ENCODE peak calls at places on chromosomes 3 and 15, in eight cellular contexts. U, E, I, Z, A, B, Y and J are unnamed samples.

GRCh38 chr15:81407151-81407550 is 33.1 kb upstream of the TMC3 start:
- DNase-seq in U (no peak), E (no peak), I (no peak), Z (no peak), A (no peak), B (no peak), Y (no peak), J (no peak)

GRCh38 chr3:186432189-186432588 is 70.2 kb upstream of the DGKG start:
- DNase-seq in U (no peak), E (no peak), I (peak; percentile 86), Z (no peak), A (no peak), B (no peak), Y (no peak), J (no peak)

GRCh38 chr3:148044141-148044540 is 635.0 kb downstream of the ZIC1 start:
- DNase-seq in U (no peak), E (no peak), I (no peak), Z (no peak), A (no peak), B (no peak), Y (no peak), J (no peak)

GRCh38 chr15:73767794-73768501 is 14.8 kb upstream of the INSYN1 start:
- DNase-seq in U (no peak), E (no peak), I (no peak), Z (no peak), A (no peak), B (no peak), Y (no peak), J (no peak)

GRCh38 chr3:192915306-192915705 is 2.4 kb downstream of the MB21D2 start:
- DNase-seq in U (no peak), E (peak; percentile 77), I (peak; percentile 61), Z (peak; percentile 3), A (no peak), B (no peak), Y (no peak), J (no peak)

GRCh38 chr3:31064021-31064420 is 169.6 kb upstream of the GADL1 start:
- DNase-seq in U (no peak), E (no peak), I (peak; percentile 53), Z (no peak), A (no peak), B (no peak), Y (no peak), J (no peak)

GRCh38 chr3:179898024-179898423 is 138.7 kb downstream of the PEX5L start:
- DNase-seq in U (no peak), E (peak; percentile 83), I (peak; percentile 42), Z (peak; percentile 62), A (no peak), B (no peak), Y (no peak), J (no peak)

GRCh38 chr3:171760475-171760874 is 49.8 kb downstream of the PLD1 start:
- DNase-seq in U (no peak), E (no peak), I (no peak), Z (no peak), A (no peak), B (no peak), Y (no peak), J (no peak)

GRCh38 chr3:177420643-177421042 is 223.4 kb upstream of the TBL1XR1 start:
- DNase-seq in U (no peak), E (no peak), I (peak; percentile 44), Z (no peak), A (no peak), B (no peak), Y (no peak), J (no peak)

GRCh38 chr3:88131695-88132094 is 18.1 kb upstream of the C3orf38 start:
- DNase-seq in U (no peak), E (no peak), I (no peak), Z (no peak), A (no peak), B (no peak), Y (no peak), J (no peak)

GRCh38 chr15:90249123-90249863 is at the start of gene TTLL13:
- DNase-seq in U (peak; percentile 98), E (peak; percentile 87), I (peak; percentile 90), Z (peak; percentile 65), A (peak; percentile 90), B (peak; percentile 94), Y (peak; percentile 55), J (peak; percentile 95)

GRCh38 chr3:59908280-59908679 is 858.5 kb upstream of the CFAP20DC start:
- DNase-seq in U (no peak), E (no peak), I (no peak), Z (no peak), A (no peak), B (no peak), Y (no peak), J (no peak)

GRCh38 chr15:71683401-71684274 is 126.7 kb upstream of the NR2E3 start:
- DNase-seq in U (no peak), E (no peak), I (peak; percentile 45), Z (no peak), A (no peak), B (no peak), Y (no peak), J (no peak)

GRCh38 chr3:150911780-150912179 is 6.5 kb upstream of the MINDY4B start:
- DNase-seq in U (no peak), E (no peak), I (no peak), Z (no peak), A (no peak), B (no peak), Y (no peak), J (no peak)

GRCh38 chr3:160720123-160720746 is 35.8 kb upstream of the PPM1L start:
- DNase-seq in U (no peak), E (no peak), I (no peak), Z (peak; percentile 4), A (no peak), B (no peak), Y (no peak), J (no peak)

GRCh38 chr15:48571510-48571909 is 74.0 kb downstream of the FBN1 start:
- DNase-seq in U (no peak), E (no peak), I (no peak), Z (no peak), A (no peak), B (no peak), Y (no peak), J (no peak)

GRCh38 chr3:131503328-131503650 is 518 bp upstream of the MRPL3 start:
- DNase-seq in U (no peak), E (peak; percentile 94), I (peak; percentile 64), Z (peak; percentile 3), A (no peak), B (no peak), Y (no peak), J (no peak)

GRCh38 chr3:40307176-40307575 is 2.3 kb upstream of the EIF1B start:
- DNase-seq in U (no peak), E (no peak), I (no peak), Z (no peak), A (no peak), B (no peak), Y (no peak), J (no peak)

GRCh38 chr3:79236488-79236887 is 531.3 kb downstream of the ROBO1 start:
- DNase-seq in U (no peak), E (no peak), I (peak; percentile 8), Z (no peak), A (no peak), B (no peak), Y (no peak), J (no peak)

GRCh38 chr15:82907350-82907749 is 45.2 kb downstream of the HOMER2 start:
- DNase-seq in U (no peak), E (no peak), I (no peak), Z (no peak), A (no peak), B (no peak), Y (no peak), J (no peak)

GRCh38 chr15:82910721-82911120 is 41.8 kb downstream of the HOMER2 start:
- DNase-seq in U (no peak), E (no peak), I (no peak), Z (no peak), A (no peak), B (no peak), Y (no peak), J (no peak)

GRCh38 chr15:82911458-82911857 is 41.1 kb downstream of the HOMER2 start:
- DNase-seq in U (no peak), E (no peak), I (no peak), Z (no peak), A (no peak), B (no peak), Y (no peak), J (no peak)

GRCh38 chr15:82904574-82904973 is 47.9 kb downstream of the HOMER2 start:
- DNase-seq in U (no peak), E (no peak), I (no peak), Z (no peak), A (no peak), B (no peak), Y (no peak), J (no peak)

GRCh38 chr15:82909080-82909815 is 43.3 kb downstream of the HOMER2 start:
- DNase-seq in U (no peak), E (no peak), I (no peak), Z (no peak), A (no peak), B (no peak), Y (no peak), J (no peak)
- H3K9me3 ChIP-seq in U (no peaks in the 10 kb centered on the region), E (no peaks in the 10 kb centered on the region), I (no peaks in the 10 kb centered on the region), Z (no peaks in the 10 kb centered on the region), A (no peaks in the 10 kb centered on the region), B (no peaks in the 10 kb centered on the region), Y (no peaks in the 10 kb centered on the region), J (no peaks in the 10 kb centered on the region)

DNA sequence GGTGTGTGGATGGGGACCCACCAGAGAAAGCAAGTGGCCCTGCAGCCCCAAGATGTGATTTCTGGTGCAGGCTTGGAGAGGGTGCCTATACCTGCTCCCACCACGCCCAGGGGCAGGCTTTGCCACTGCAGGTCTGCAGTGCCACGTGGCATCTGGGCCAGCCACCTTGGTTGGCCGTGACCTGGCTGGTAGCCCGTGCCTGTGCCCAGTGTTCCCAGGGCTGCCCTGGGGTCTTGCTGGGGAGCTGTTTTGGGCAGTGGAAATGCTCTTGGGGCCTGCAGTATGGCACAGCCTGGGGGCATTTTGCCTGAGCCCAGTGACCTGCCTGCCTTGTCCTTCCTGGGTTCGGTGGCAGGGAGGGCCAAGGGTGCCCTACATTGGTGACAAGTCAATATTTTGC is 203.4 kb downstream of the UBE3A start:
- DNase-seq in U (peak; percentile 22), E (no peak), I (no peak), Z (no peak), A (no peak), B (no peak), Y (no peak), J (no peak)
- H3K9me3 ChIP-seq in U (no peaks in the 10 kb centered on the region), E (peaks cover 31% of the 10 kb centered on the region), I (no peaks in the 10 kb centered on the region), Z (no peaks in the 10 kb centered on the region), A (no peaks in the 10 kb centered on the region), B (no peaks in the 10 kb centered on the region), Y (no peaks in the 10 kb centered on the region), J (peaks cover 6% of the 10 kb centered on the region)

GRCh38 chr3:100411091-100411982 is 10.0 kb downstream of the LNP1 start:
- DNase-seq in U (no peak), E (no peak), I (no peak), Z (no peak), A (no peak), B (no peak), Y (no peak), J (no peak)
- H3K9me3 ChIP-seq in U (peaks cover 7% of the 10 kb centered on the region), E (no peaks in the 10 kb centered on the region), I (no peaks in the 10 kb centered on the region), Z (peaks cover 16% of the 10 kb centered on the region), A (no peaks in the 10 kb centered on the region), B (no peaks in the 10 kb centered on the region), Y (no peaks in the 10 kb centered on the region), J (peaks cover 20% of the 10 kb centered on the region)

DNA sequence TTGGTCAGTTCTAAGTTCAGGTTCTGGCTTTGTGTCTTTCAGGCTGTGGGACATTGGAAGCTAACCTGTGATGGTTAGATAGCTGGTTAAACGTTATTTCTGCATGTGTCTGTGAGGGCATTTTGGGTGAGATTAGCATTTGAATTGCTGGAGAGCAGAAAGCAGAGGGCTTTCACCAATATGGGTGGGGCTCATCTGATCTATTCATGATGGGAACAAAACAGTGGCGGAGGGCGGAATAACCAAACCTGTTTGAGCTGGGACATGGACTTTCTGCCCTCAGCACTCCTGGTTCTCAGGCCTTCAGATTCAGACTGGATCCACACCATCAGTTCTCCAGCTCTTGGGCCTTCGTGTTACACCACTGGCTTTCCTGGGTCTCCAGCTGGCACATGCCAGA is 195.4 kb downstream of the KLF13 start:
- DNase-seq in U (no peak), E (no peak), I (no peak), Z (no peak), A (no peak), B (no peak), Y (no peak), J (no peak)
- H3K9me3 ChIP-seq in U (no peaks in the 10 kb centered on the region), E (no peaks in the 10 kb centered on the region), I (no peaks in the 10 kb centered on the region), Z (no peaks in the 10 kb centered on the region), A (no peaks in the 10 kb centered on the region), B (no peaks in the 10 kb centered on the region), Y (no peaks in the 10 kb centered on the region), J (no peaks in the 10 kb centered on the region)